ENCODE peak calls at places on chromosomes 13 and 19, in seven cellular contexts. U is astrocyte of the spinal cord, C is Peyer's patch, F is fibroblast of mammary gland, Y is adrenal gland, A is AG04450, E is GM20000. K is an unnamed sample.

GRCh38 chr19:50022823-50023222 is 2.3 kb downstream of the VRK3 start:
- DNase-seq in U (no peak), F (no peak), Y (no peak), E (no peak), C (no peak), A (no peak), K (no peak)

GRCh38 chr19:39160523-39160861 is 34.9 kb downstream of the PAK4 start:
- DNase-seq in E (no peak), F (peak), C (no peak), U (peak), Y (peak), A (peak), K (no peak)

GRCh38 chr19:38862321-38863059 is 12.7 kb upstream of the HNRNPL start:
- DNase-seq in E (no peak), C (peak), F (peak), Y (peak), A (no peak), U (peak), K (no peak)

GRCh38 chr19:46926201-46927071 is 65.6 kb downstream of the ARHGAP35 start:
- DNase-seq in E (no peak), C (no peak), Y (no peak), F (no peak), U (no peak), A (no peak), K (no peak)

GRCh38 chr13:27349458-27349857 is 75.0 kb upstream of the GTF3A start:
- DNase-seq in Y (no peak), E (no peak), F (no peak), U (no peak), A (peak), C (no peak), K (no peak)

GRCh38 chr13:99605417-99606321 is 104.4 kb downstream of the TM9SF2 start:
- DNase-seq in Y (peak), F (peak), A (no peak), E (peak), C (peak), U (no peak), K (no peak)

GRCh38 chr13:52599853-52600603 is 42.2 kb upstream of the HNRNPA1L2 start:
- DNase-seq in E (peak), A (no peak), F (peak), Y (no peak), U (peak), C (no peak), K (no peak)

GRCh38 chr19:45901432-45901903 is 945 bp downstream of the MYPOP start:
- DNase-seq in Y (peak), U (peak), F (peak), A (no peak), E (peak), C (peak), K (peak)

GRCh38 chr13:97474581-97474980 is 40.6 kb downstream of the RAP2A start:
- DNase-seq in E (no peak), U (no peak), C (no peak), Y (no peak), F (no peak), A (peak), K (no peak)

GRCh38 chr19:21835429-21835809 is 563 bp downstream of the ZNF43 start:
- DNase-seq in F (no peak), C (no peak), Y (peak), A (no peak), E (no peak), U (no peak), K (no peak)

GRCh38 chr19:7885818-7886217 is 2.5 kb upstream of the LRRC8E start:
- DNase-seq in Y (no peak), A (no peak), E (no peak), F (no peak), C (no peak), U (no peak), K (no peak)

GRCh38 chr19:3108775-3109174 is 14.6 kb downstream of the GNA11 start:
- DNase-seq in A (peak), F (peak), U (peak), C (peak), Y (peak), E (peak), K (peak)

GRCh38 chr19:57248646-57249045 is 8.2 kb downstream of the ZNF805 start:
- DNase-seq in Y (no peak), A (no peak), U (no peak), C (no peak), F (no peak), E (no peak), K (no peak)

GRCh38 chr19:17755977-17756670 is 4.8 kb downstream of the FCHO1 start:
- DNase-seq in F (peak), E (peak), C (peak), U (peak), A (no peak), Y (peak), K (no peak)

GRCh38 chr13:70893832-70894231 is 785.6 kb upstream of the KLHL1 start:
- DNase-seq in U (peak), F (no peak), C (no peak), E (no peak), Y (no peak), A (no peak), K (no peak)

GRCh38 chr13:113647351-113648217 is 10.4 kb downstream of the ATP4B start:
- DNase-seq in E (no peak), Y (peak), U (peak), A (no peak), F (peak), C (peak), K (peak)

GRCh38 chr19:33438987-33439781 is 65.7 kb downstream of the CEBPG start:
- DNase-seq in U (no peak), A (no peak), C (no peak), E (no peak), F (no peak), Y (no peak), K (no peak)

GRCh38 chr19:33437351-33438015 is 64.0 kb downstream of the CEBPG start:
- DNase-seq in E (no peak), U (no peak), F (no peak), Y (no peak), A (no peak), C (no peak), K (no peak)

GRCh38 chr19:33436360-33437345 is 63.1 kb downstream of the CEBPG start:
- DNase-seq in E (no peak), Y (no peak), A (no peak), F (no peak), C (no peak), U (no peak), K (no peak)

GRCh38 chr19:33440241-33440640 is 66.7 kb downstream of the CEBPG start:
- DNase-seq in U (no peak), Y (no peak), A (no peak), C (no peak), E (no peak), F (no peak), K (no peak)

DNA sequence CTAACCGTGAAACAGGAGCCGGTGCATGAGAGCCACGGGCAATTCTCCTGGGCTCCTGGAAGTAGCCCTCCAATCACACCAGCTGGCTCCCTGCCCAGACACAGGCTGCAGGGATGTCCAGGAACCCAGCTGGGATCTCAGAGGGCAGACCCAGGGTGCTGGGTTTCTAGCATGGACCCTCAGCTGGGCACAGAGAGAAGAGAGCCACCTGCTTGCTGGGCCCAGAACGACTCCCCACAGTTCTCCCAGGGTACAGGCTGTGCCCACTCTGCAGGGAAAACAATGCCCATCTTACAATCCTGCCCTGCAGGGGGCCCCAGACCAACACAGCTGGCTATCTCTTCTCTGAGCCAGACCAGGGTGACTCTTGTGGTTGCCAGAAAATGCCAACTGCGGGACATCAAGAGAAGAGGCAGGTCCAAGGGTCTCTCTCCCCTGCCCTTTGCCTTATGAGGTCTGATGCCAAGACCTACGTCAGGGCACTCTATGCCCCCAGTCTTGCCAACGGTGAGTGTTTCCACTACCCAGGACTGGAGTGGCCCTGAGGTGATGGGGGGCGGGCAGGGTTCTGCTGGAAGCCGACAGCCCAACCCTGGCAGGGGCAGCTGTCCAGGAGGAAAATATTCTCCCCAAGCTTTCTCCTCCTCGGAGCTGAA is 64.6 kb downstream of the CEBPG start:
- DNase-seq in C (no peak), E (no peak), U (peak), F (no peak), Y (peak), A (no peak), K (no peak)
- TF ChIP-seq CTCF in C (no peak), E (no peak), U (no peak), F (no peak), Y (no peak), A (no peak), K (no peak)

DNA sequence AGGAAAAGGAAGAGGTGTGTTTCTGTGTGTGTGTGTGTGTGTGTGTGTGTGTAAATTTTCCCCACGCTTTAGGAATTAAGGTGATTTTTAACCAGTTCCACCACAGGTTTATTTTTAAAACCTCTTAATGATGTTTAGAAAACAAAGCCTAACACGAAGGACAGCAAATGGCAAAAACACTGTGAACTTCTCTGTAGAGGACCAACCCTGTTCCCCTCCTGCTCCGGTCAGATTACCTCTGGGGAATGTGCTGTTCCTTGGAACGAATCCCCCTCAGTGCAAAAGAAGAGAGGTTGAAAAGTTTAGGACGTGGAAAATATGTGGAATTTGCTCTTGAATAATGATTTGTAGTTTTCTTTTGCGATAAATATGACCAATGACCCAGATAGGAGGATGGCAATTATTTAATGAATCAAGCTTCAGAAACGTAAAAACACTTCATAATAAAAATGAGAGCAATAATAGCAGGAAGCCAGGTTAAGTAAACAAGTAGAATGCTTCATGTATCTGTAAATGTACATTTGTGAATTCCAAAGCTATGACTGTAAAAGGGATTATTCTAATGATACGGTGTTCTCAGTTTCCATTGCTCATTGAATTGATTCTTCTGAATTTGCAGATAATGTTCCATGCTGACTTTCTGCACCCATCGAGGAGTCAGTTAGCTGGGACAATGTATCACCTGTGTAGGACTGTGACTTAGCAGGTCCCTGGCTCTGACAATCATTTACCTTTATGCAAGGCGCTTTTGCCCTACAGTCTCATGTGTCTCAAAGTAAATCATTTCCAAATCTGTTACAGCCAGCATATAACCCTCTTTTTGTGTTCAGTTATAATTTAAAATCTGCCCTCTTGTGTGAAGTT is 266.8 kb downstream of the KLF5 start:
- DNase-seq in Y (no peak), A (no peak), U (no peak), E (no peak), F (no peak), C (peak), K (no peak)
- TF ChIP-seq CTCF in Y (no peak), A (no peak), U (no peak), E (no peak), F (no peak), C (no peak), K (no peak)

GRCh38 chr19:11087870-11088507 is 1.3 kb upstream of the LDLR start:
- DNase-seq in A (no peak), U (no peak), F (no peak), Y (no peak), C (no peak), E (no peak), K (no peak)

GRCh38 chr19:11091343-11092153 is 2.3 kb downstream of the LDLR start:
- DNase-seq in A (peak), F (peak), U (peak), E (no peak), Y (peak), C (peak), K (no peak)

GRCh38 chr19:11090264-11091032 is 1.2 kb downstream of the LDLR start:
- DNase-seq in Y (peak), F (peak), E (peak), C (peak), U (peak), A (peak), K (peak)

GRCh38 chr19:11088508-11089253 is 582 bp upstream of the LDLR start:
- DNase-seq in Y (no peak), A (no peak), C (no peak), U (peak), E (no peak), F (peak), K (no peak)

GRCh38 chr19:11089254-11090013 is at the start of gene LDLR:
- DNase-seq in Y (peak), U (peak), F (peak), A (peak), E (peak), C (peak), K (peak)
- TF ChIP-seq CTCF in Y (peak), U (no peak), F (no peak), A (no peak), E (no peak), C (no peak), K (no peak)

GRCh38 chr13:25980255-25980654 is 71.6 kb downstream of the SHISA2 start:
- DNase-seq in C (no peak), U (no peak), F (no peak), A (no peak), E (no peak), Y (no peak), K (no peak)
- TF ChIP-seq CTCF in C (no peak), U (peak), F (no peak), A (peak), E (no peak), Y (no peak), K (no peak)

GRCh38 chr19:14094854-14095253 is 4.3 kb upstream of the SAMD1 start:
- DNase-seq in U (no peak), E (no peak), F (no peak), C (no peak), A (no peak), Y (peak), K (no peak)

GRCh38 chr19:14101003-14101545 is 10.5 kb upstream of the SAMD1 start:
- DNase-seq in Y (no peak), F (no peak), C (no peak), A (no peak), E (no peak), U (no peak), K (no peak)

GRCh38 chr19:14096272-14096992 is 5.9 kb upstream of the SAMD1 start:
- DNase-seq in U (no peak), F (no peak), Y (no peak), E (no peak), A (no peak), C (no peak), K (no peak)

GRCh38 chr19:14093117-14093784 is 2.7 kb upstream of the SAMD1 start:
- DNase-seq in C (no peak), U (no peak), A (no peak), Y (no peak), E (no peak), F (no peak), K (no peak)

GRCh38 chr19:14097532-14098151 is 7.1 kb upstream of the SAMD1 start:
- DNase-seq in F (no peak), E (no peak), C (no peak), U (no peak), A (no peak), Y (no peak), K (no peak)
- TF ChIP-seq CTCF in F (peak), E (no peak), C (no peak), U (peak), A (peak), Y (peak), K (no peak)

DNA sequence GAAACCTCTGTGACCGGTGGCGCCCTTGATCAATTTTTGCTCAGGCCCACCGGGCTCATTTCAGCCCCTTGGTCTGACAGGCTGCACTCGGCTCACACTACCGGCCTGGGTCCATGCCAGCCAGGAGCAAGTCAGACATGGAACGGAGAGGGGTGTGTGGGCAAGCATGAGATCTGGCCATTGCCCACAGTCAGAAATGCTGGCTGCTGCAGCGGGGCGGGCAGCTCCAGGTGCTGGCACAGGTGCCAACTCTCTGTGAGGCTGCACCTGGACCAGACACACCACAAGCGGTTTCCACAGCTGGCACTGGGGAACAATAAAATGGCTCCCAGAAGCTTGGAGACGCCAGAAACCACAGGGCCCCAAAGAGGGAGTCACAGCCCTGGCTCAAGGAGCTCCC is 43.6 kb upstream of the LPAR6 start:
- DNase-seq in E (no peak), C (no peak), F (no peak), A (no peak), U (no peak), Y (no peak), K (no peak)
- TF ChIP-seq CTCF in E (no peak), C (no peak), F (no peak), A (no peak), U (no peak), Y (no peak), K (no peak)